ENCODE peak calls at places on chromosome 19, in four cellular contexts. X is stimulated activated CD4-positive, alpha-beta T cell treated with anti-CD3 and anti-CD28 coated beads, Interleukin-12 subunit alpha, Interleukin-12 subunit beta, amount 100 ng/mL, for 4 hours; P is brain microvascular endothelial cell; C is kidney. B is an unnamed sample.

GRCh38 chr19:54256250-54257115 is 590 bp downstream of the LILRB5 start:
- DNase-seq in X (no peak), P (no peak), C (no peak), B (no peak)

GRCh38 chr19:33763661-33764343 is 32.9 kb upstream of the KCTD15 start:
- DNase-seq in X (no peak), P (no peak), C (no peak), B (no peak)

GRCh38 chr19:37329686-37330085 is 41.2 kb upstream of the ZNF527 start:
- DNase-seq in X (no peak), P (no peak), C (no peak), B (no peak)

GRCh38 chr19:43960411-43960810 is 9.4 kb downstream of the ZNF221 start:
- DNase-seq in X (no peak), P (no peak), C (no peak), B (no peak)

GRCh38 chr19:49676136-49676689 is 858 bp upstream of the PRMT1 start:
- DNase-seq in X (no peak), P (peak), C (peak), B (no peak)

GRCh38 chr19:5826531-5827341 is 12.8 kb downstream of the FUT6 start:
- DNase-seq in X (no peak), P (no peak), C (peak), B (no peak)

GRCh38 chr19:6000228-6000847 is 22.4 kb upstream of the RANBP3 start:
- DNase-seq in X (no peak), P (no peak), C (no peak), B (no peak)

GRCh38 chr19:49546825-49547565 is 19.2 kb downstream of the RCN3 start:
- DNase-seq in X (no peak), P (peak), C (no peak), B (peak)

GRCh38 chr19:33177417-33177976 is 16.6 kb upstream of the LRP3 start:
- DNase-seq in X (no peak), P (peak), C (no peak), B (no peak)

GRCh38 chr19:5321851-5322681 is 18.5 kb downstream of the PTPRS start:
- DNase-seq in X (no peak), P (no peak), C (no peak), B (peak)

GRCh38 chr19:12090807-12091206 is 26.3 kb downstream of the ZNF844 start:
- DNase-seq in X (peak), P (peak), C (no peak), B (peak)

GRCh38 chr19:27746691-27747380 is 1466.1 kb downstream of the UQCRFS1 start:
- DNase-seq in X (no peak), P (peak), C (peak), B (peak)

GRCh38 chr19:34475026-34475974 is 6.3 kb upstream of the WTIP start:
- DNase-seq in X (peak), P (peak), C (no peak), B (no peak)

GRCh38 chr19:15825753-15826152 is 10.3 kb upstream of the OR10H1 start:
- DNase-seq in X (no peak), P (no peak), C (no peak), B (no peak)

GRCh38 chr19:46728693-46729339 is 11.9 kb upstream of the PRKD2 start:
- DNase-seq in X (peak), P (peak), C (peak), B (peak)

GRCh38 chr19:35044317-35045117 is 3.0 kb downstream of the HPN start:
- DNase-seq in X (peak), P (no peak), C (no peak), B (no peak)

GRCh38 chr19:5022066-5022860 is 53.4 kb downstream of the KDM4B start:
- DNase-seq in X (no peak), P (no peak), C (no peak), B (no peak)

GRCh38 chr19:39386557-39386956 is 4.3 kb downstream of the PAF1 start:
- DNase-seq in X (no peak), P (no peak), C (no peak), B (no peak)

GRCh38 chr19:18710986-18711751 is 27.7 kb downstream of the CRTC1 start:
- DNase-seq in X (no peak), P (no peak), C (peak), B (no peak)

B was measured in stimulated activated naive B cell treated with anti-CD40 and anti-IgM and Interleukin-4, amounts not matched to agents 10 μg/mL and 1 μg/mL and 100 μg/mL, for 72 hours.